ENCODE peak calls at places on chromosomes 12 and 14, in five cellular contexts. One of them, this sample, is unnamed.

GRCh38 chr12:67720383-67720856 is 71.9 kb downstream of the DYRK2 start:
- DNase-seq in pancreas: no peak
- DNase-seq in Peyer's patch: no peak
- DNase-seq in adrenal gland: peak
- DNase-seq in stomach: no peak
- DNase-seq in this sample: no peak

GRCh38 chr14:96821501-96821900 is 24.3 kb downstream of the VRK1 start:
- DNase-seq in pancreas: no peak
- DNase-seq in Peyer's patch: no peak
- DNase-seq in adrenal gland: no peak
- DNase-seq in stomach: no peak
- DNase-seq in this sample: no peak

GRCh38 chr12:83157604-83158003 is 470.9 kb downstream of the TMTC2 start:
- DNase-seq in adrenal gland: no peak
- DNase-seq in stomach: no peak
- DNase-seq in Peyer's patch: no peak
- DNase-seq in pancreas: no peak
- DNase-seq in this sample: no peak

GRCh38 chr12:93441111-93441616 is 583 bp downstream of the UBE2N start:
- DNase-seq in stomach: peak
- DNase-seq in pancreas: peak
- DNase-seq in Peyer's patch: peak
- DNase-seq in adrenal gland: peak
- DNase-seq in this sample: no peak

GRCh38 chr12:106223485-106224391 is 24.1 kb downstream of the CKAP4 start:
- DNase-seq in pancreas: peak
- DNase-seq in adrenal gland: peak
- DNase-seq in stomach: peak
- DNase-seq in Peyer's patch: peak
- DNase-seq in this sample: no peak

GRCh38 chr14:77654001-77654431 is 37.6 kb upstream of the SPTLC2 start:
- DNase-seq in stomach: no peak
- DNase-seq in pancreas: no peak
- DNase-seq in adrenal gland: no peak
- DNase-seq in Peyer's patch: no peak
- DNase-seq in this sample: no peak

GRCh38 chr14:89973234-89973823 is 17.6 kb downstream of the TDP1 start:
- DNase-seq in pancreas: peak
- DNase-seq in stomach: peak
- DNase-seq in adrenal gland: peak
- DNase-seq in Peyer's patch: peak
- DNase-seq in this sample: peak

GRCh38 chr14:23056257-23056955 is 914 bp downstream of the CDH24 start:
- DNase-seq in Peyer's patch: peak
- DNase-seq in adrenal gland: peak
- DNase-seq in pancreas: peak
- DNase-seq in stomach: peak
- DNase-seq in this sample: no peak

GRCh38 chr14:41957459-41957858 is 350.8 kb downstream of the LRFN5 start:
- DNase-seq in stomach: no peak
- DNase-seq in Peyer's patch: no peak
- DNase-seq in adrenal gland: no peak
- DNase-seq in pancreas: no peak
- DNase-seq in this sample: no peak

GRCh38 chr14:99327458-99328250 is 55.7 kb upstream of the BCL11B start:
- DNase-seq in Peyer's patch: no peak
- DNase-seq in stomach: no peak
- DNase-seq in pancreas: no peak
- DNase-seq in adrenal gland: no peak
- DNase-seq in this sample: no peak

GRCh38 chr12:57175428-57176138 is 28.2 kb upstream of the LRP1-AS start:
- DNase-seq in pancreas: peak
- DNase-seq in adrenal gland: peak
- DNase-seq in Peyer's patch: peak
- DNase-seq in stomach: peak
- DNase-seq in this sample: peak

GRCh38 chr12:45674583-45674982 is 54.9 kb upstream of the ARID2 start:
- DNase-seq in stomach: peak
- DNase-seq in adrenal gland: no peak
- DNase-seq in Peyer's patch: no peak
- DNase-seq in pancreas: no peak
- DNase-seq in this sample: peak

GRCh38 chr12:47397664-47398281 is 308.1 kb downstream of the RPAP3 start:
- DNase-seq in Peyer's patch: peak
- DNase-seq in adrenal gland: peak
- DNase-seq in stomach: no peak
- DNase-seq in pancreas: no peak
- DNase-seq in this sample: no peak

GRCh38 chr12:22415342-22416309 is 81.1 kb upstream of the ST8SIA1 start:
- DNase-seq in pancreas: peak
- DNase-seq in adrenal gland: no peak
- DNase-seq in stomach: peak
- DNase-seq in Peyer's patch: no peak
- DNase-seq in this sample: no peak

GRCh38 chr14:95498622-95499353 is 17.7 kb downstream of the SYNE3 start:
- DNase-seq in pancreas: no peak
- DNase-seq in adrenal gland: peak
- DNase-seq in stomach: no peak
- DNase-seq in Peyer's patch: no peak
- DNase-seq in this sample: no peak

GRCh38 chr12:49389092-49389703 is 21.9 kb downstream of the SPATS2 start:
- DNase-seq in adrenal gland: peak
- DNase-seq in Peyer's patch: peak
- DNase-seq in pancreas: no peak
- DNase-seq in stomach: peak
- DNase-seq in this sample: no peak

GRCh38 chr14:73502017-73502619 is 11.4 kb downstream of the RIOX1 start:
- DNase-seq in Peyer's patch: no peak
- DNase-seq in adrenal gland: no peak
- DNase-seq in pancreas: no peak
- DNase-seq in stomach: no peak
- DNase-seq in this sample: no peak

GRCh38 chr14:79680087-79680486 is 531.2 kb downstream of the DIO2 start:
- DNase-seq in Peyer's patch: no peak
- DNase-seq in pancreas: no peak
- DNase-seq in adrenal gland: no peak
- DNase-seq in stomach: no peak
- DNase-seq in this sample: no peak

GRCh38 chr12:4275869-4276253 is 2.3 kb downstream of the CCND2 start:
- DNase-seq in stomach: no peak
- DNase-seq in adrenal gland: peak
- DNase-seq in Peyer's patch: no peak
- DNase-seq in pancreas: peak
- DNase-seq in this sample: no peak

GRCh38 chr14:100065161-100065871 is at the start of gene EVL:
- DNase-seq in Peyer's patch: peak
- DNase-seq in stomach: peak
- DNase-seq in pancreas: no peak
- DNase-seq in adrenal gland: no peak
- DNase-seq in this sample: no peak

GRCh38 chr12:21296751-21297406 is 37.8 kb downstream of the SLCO1A2 start:
- DNase-seq in stomach: no peak
- DNase-seq in Peyer's patch: no peak
- DNase-seq in adrenal gland: no peak
- DNase-seq in pancreas: peak
- DNase-seq in this sample: no peak

GRCh38 chr12:662541-663292 is 528 bp downstream of the NINJ2 start:
- DNase-seq in stomach: no peak
- DNase-seq in pancreas: no peak
- DNase-seq in Peyer's patch: no peak
- DNase-seq in adrenal gland: no peak
- DNase-seq in this sample: no peak
- H3K4me3 ChIP-seq in stomach: no peak
- H3K4me3 ChIP-seq in pancreas: no peak
- H3K4me3 ChIP-seq in Peyer's patch: no peak
- H3K4me3 ChIP-seq in adrenal gland: no peak
- H3K4me3 ChIP-seq in this sample: no peak

GRCh38 chr12:75623631-75624118 is 112.3 kb upstream of the KRR1 start:
- DNase-seq in Peyer's patch: no peak
- DNase-seq in adrenal gland: no peak
- DNase-seq in stomach: no peak
- DNase-seq in pancreas: no peak
- DNase-seq in this sample: no peak
- H3K27ac ChIP-seq in Peyer's patch: no peak
- H3K27ac ChIP-seq in adrenal gland: no peak
- H3K27ac ChIP-seq in stomach: no peak
- H3K27ac ChIP-seq in pancreas: no peak
- H3K27ac ChIP-seq in this sample: no peak

GRCh38 chr12:113860059-113860820 is 105.9 kb downstream of the RBM19 start:
- DNase-seq in adrenal gland: no peak
- DNase-seq in pancreas: no peak
- DNase-seq in Peyer's patch: no peak
- DNase-seq in stomach: no peak
- DNase-seq in this sample: no peak
- TF ChIP-seq CTCF in adrenal gland: no peak
- TF ChIP-seq CTCF in pancreas: no peak
- TF ChIP-seq CTCF in Peyer's patch: no peak
- TF ChIP-seq CTCF in stomach: no peak
- TF ChIP-seq CTCF in this sample: no peak

GRCh38 chr12:14699923-14700322 is 3.5 kb upstream of the GUCY2C start:
- DNase-seq in adrenal gland: no peak
- DNase-seq in pancreas: no peak
- DNase-seq in stomach: no peak
- DNase-seq in Peyer's patch: no peak
- DNase-seq in this sample: no peak
- H3K4me3 ChIP-seq in adrenal gland: no peak
- H3K4me3 ChIP-seq in pancreas: no peak
- H3K4me3 ChIP-seq in stomach: no peak
- H3K4me3 ChIP-seq in Peyer's patch: no peak
- H3K4me3 ChIP-seq in this sample: no peak

GRCh38 chr12:124423683-124424515 is 129.0 kb downstream of the RFLNA start:
- DNase-seq in adrenal gland: no peak
- DNase-seq in pancreas: no peak
- DNase-seq in Peyer's patch: no peak
- DNase-seq in stomach: no peak
- DNase-seq in this sample: no peak

GRCh38 chr12:124424516-124424905 is 129.6 kb downstream of the RFLNA start:
- DNase-seq in stomach: no peak
- DNase-seq in pancreas: no peak
- DNase-seq in Peyer's patch: no peak
- DNase-seq in adrenal gland: no peak
- DNase-seq in this sample: no peak

GRCh38 chr12:124420972-124421674 is 126.2 kb downstream of the RFLNA start:
- DNase-seq in stomach: no peak
- DNase-seq in adrenal gland: no peak
- DNase-seq in pancreas: no peak
- DNase-seq in Peyer's patch: no peak
- DNase-seq in this sample: no peak

GRCh38 chr12:124422142-124422569 is 127.3 kb downstream of the RFLNA start:
- DNase-seq in stomach: peak
- DNase-seq in Peyer's patch: no peak
- DNase-seq in adrenal gland: no peak
- DNase-seq in pancreas: peak
- DNase-seq in this sample: no peak

GRCh38 chr12:124422570-124423523 is 128.0 kb downstream of the RFLNA start:
- DNase-seq in adrenal gland: peak
- DNase-seq in Peyer's patch: peak
- DNase-seq in stomach: peak
- DNase-seq in pancreas: peak
- DNase-seq in this sample: peak
- H3K27ac ChIP-seq in adrenal gland: peak
- H3K27ac ChIP-seq in Peyer's patch: peak
- H3K27ac ChIP-seq in stomach: peak
- H3K27ac ChIP-seq in pancreas: peak
- H3K27ac ChIP-seq in this sample: peak

DNA sequence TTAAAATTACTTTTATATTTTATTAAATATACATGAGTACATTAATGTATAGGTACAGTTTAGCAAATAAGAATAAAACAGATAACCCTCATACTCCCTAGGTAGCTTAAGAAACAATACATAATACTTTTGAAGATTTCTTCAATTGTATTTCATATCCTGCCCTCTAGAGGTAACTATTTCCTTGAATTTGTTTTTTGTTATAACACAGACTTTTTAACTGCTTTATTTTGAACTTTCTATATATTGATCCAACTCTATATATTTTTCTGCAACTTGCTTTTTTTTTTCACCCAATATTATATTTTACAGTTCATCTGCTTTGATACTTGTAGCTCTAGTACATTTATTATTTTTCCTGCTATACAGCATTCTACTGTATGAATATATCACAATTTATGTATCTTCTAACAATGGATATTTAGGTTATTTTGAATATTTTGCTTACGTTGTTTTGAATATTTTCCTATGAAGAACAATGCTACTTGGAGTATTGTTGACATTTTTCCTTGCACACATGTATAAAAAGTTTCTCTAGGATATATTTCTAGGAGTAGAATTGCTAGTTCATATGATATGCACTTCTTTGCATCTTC is 72.8 kb upstream of the ABCD2 start:
- DNase-seq in adrenal gland: no peak
- DNase-seq in pancreas: no peak
- DNase-seq in stomach: no peak
- DNase-seq in Peyer's patch: no peak
- DNase-seq in this sample: no peak
- TF ChIP-seq CTCF in adrenal gland: peak
- TF ChIP-seq CTCF in pancreas: no peak
- TF ChIP-seq CTCF in stomach: peak
- TF ChIP-seq CTCF in Peyer's patch: no peak
- TF ChIP-seq CTCF in this sample: no peak

GRCh38 chr14:85535916-85536834 is 6.2 kb downstream of the FLRT2 start:
- DNase-seq in stomach: no peak
- DNase-seq in adrenal gland: peak
- DNase-seq in Peyer's patch: no peak
- DNase-seq in pancreas: no peak
- DNase-seq in this sample: no peak

GRCh38 chr14:85535316-85535715 is 5.4 kb downstream of the FLRT2 start:
- DNase-seq in stomach: no peak
- DNase-seq in pancreas: no peak
- DNase-seq in Peyer's patch: no peak
- DNase-seq in adrenal gland: no peak
- DNase-seq in this sample: no peak

GRCh38 chr14:85534435-85534834 is 4.5 kb downstream of the FLRT2 start:
- DNase-seq in Peyer's patch: no peak
- DNase-seq in adrenal gland: peak
- DNase-seq in stomach: no peak
- DNase-seq in pancreas: peak
- DNase-seq in this sample: no peak

GRCh38 chr14:85533821-85534271 is 3.9 kb downstream of the FLRT2 start:
- DNase-seq in stomach: no peak
- DNase-seq in adrenal gland: peak
- DNase-seq in Peyer's patch: no peak
- DNase-seq in pancreas: peak
- DNase-seq in this sample: no peak

DNA sequence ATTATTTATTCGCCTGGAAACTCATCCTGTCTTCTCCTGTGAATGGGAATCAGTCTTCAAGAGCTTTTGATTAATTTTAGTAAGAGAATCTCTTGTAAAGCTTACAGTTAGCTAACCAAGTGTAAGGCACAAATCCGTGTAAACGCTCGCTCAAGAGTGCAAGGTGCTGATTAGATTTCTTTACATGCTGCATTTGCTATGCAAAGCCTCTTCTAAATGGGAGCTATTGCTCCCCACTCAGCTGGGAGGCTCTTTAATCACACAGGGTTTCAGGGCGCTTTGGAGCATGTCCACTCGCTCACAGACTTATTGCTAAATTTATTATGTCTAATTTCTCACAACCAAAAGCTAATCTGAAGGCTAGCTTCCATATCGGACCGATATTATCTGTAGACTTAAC is 5.0 kb downstream of the FLRT2 start:
- DNase-seq in Peyer's patch: no peak
- DNase-seq in stomach: no peak
- DNase-seq in adrenal gland: no peak
- DNase-seq in pancreas: no peak
- DNase-seq in this sample: no peak
- H3K4me3 ChIP-seq in Peyer's patch: peak
- H3K4me3 ChIP-seq in stomach: peak
- H3K4me3 ChIP-seq in adrenal gland: no peak
- H3K4me3 ChIP-seq in pancreas: peak
- H3K4me3 ChIP-seq in this sample: peak

GRCh38 chr14:38255408-38255672 is 553 bp downstream of the CLEC14A start:
- DNase-seq in adrenal gland: no peak
- DNase-seq in Peyer's patch: no peak
- DNase-seq in pancreas: peak
- DNase-seq in stomach: no peak
- DNase-seq in this sample: no peak
- H3K27ac ChIP-seq in adrenal gland: peak
- H3K27ac ChIP-seq in Peyer's patch: peak
- H3K27ac ChIP-seq in pancreas: no peak
- H3K27ac ChIP-seq in stomach: peak
- H3K27ac ChIP-seq in this sample: no peak